ENCODE peak calls at places on chromosomes 13 and 19, in five cellular contexts. E is GM12878, Y is HepG2, O is H1, N is K562. K is an unnamed sample.

GRCh38 chr19:16327911-16328823 is 3.5 kb downstream of the KLF2 start:
- DNase-seq in E (no peak), Y (no peak), O (no peak), N (peak), K (no peak)

GRCh38 chr13:73954808-73955207 is 179.4 kb downstream of the KLF12 start:
- DNase-seq in E (no peak), Y (no peak), O (no peak), N (no peak), K (no peak)

GRCh38 chr13:109154146-109154545 is 524.7 kb downstream of the MYO16 start:
- DNase-seq in E (no peak), Y (peak), O (no peak), N (no peak), K (no peak)

GRCh38 chr13:42807866-42808265 is 26.5 kb downstream of the FAM216B start:
- DNase-seq in E (no peak), Y (peak), O (no peak), N (no peak), K (no peak)

GRCh38 chr13:98523455-98524102 is 53.3 kb downstream of the STK24 start:
- DNase-seq in E (peak), Y (no peak), O (no peak), N (no peak), K (no peak)

GRCh38 chr19:10274589-10274988 is 3.7 kb downstream of the ICAM1 start:
- DNase-seq in E (no peak), Y (no peak), O (no peak), N (no peak), K (no peak)

GRCh38 chr13:27211771-27212364 is 39.5 kb upstream of the RPL21 start:
- DNase-seq in E (no peak), Y (no peak), O (no peak), N (no peak), K (peak)

GRCh38 chr19:8259142-8259921 is 48.8 kb downstream of the CD320 start:
- DNase-seq in E (no peak), Y (no peak), O (no peak), N (no peak), K (no peak)

GRCh38 chr13:44825951-44826350 is 163.3 kb downstream of the NUFIP1 start:
- DNase-seq in E (no peak), Y (no peak), O (no peak), N (no peak), K (no peak)

GRCh38 chr19:38149597-38149996 is 74.4 kb downstream of the DPF1 start:
- DNase-seq in E (no peak), Y (no peak), O (no peak), N (peak), K (no peak)

GRCh38 chr19:41540041-41540695 is 35.8 kb upstream of the CEACAM21 start:
- DNase-seq in E (no peak), Y (no peak), O (no peak), N (no peak), K (no peak)

GRCh38 chr13:84130739-84131138 is 248.5 kb upstream of the SLITRK1 start:
- DNase-seq in E (no peak), Y (no peak), O (no peak), N (no peak), K (no peak)

GRCh38 chr13:39448831-39449230 is 154.2 kb downstream of the LHFPL6 start:
- DNase-seq in E (no peak), Y (no peak), O (no peak), N (no peak), K (no peak)

GRCh38 chr13:107480130-107480529 is 735.2 kb downstream of the LIG4 start:
- DNase-seq in E (no peak), Y (no peak), O (no peak), N (no peak), K (no peak)

GRCh38 chr13:112182831-112183543 is 116.0 kb downstream of the SOX1 start:
- DNase-seq in E (no peak), Y (peak), O (no peak), N (no peak), K (no peak)

GRCh38 chr13:93309886-93310520 is 83.4 kb downstream of the GPC6 start:
- DNase-seq in E (no peak), Y (peak), O (no peak), N (no peak), K (no peak)

GRCh38 chr19:33436360-33437345 is 63.1 kb downstream of the CEBPG start:
- DNase-seq in E (no peak), Y (no peak), O (no peak), N (no peak), K (no peak)

GRCh38 chr19:41515054-41515652 is 60.8 kb upstream of the CEACAM21 start:
- DNase-seq in E (no peak), Y (no peak), O (no peak), N (no peak), K (no peak)

GRCh38 chr13:100559886-100560285 is 28.7 kb downstream of the GGACT start:
- DNase-seq in E (no peak), Y (no peak), O (no peak), N (no peak), K (no peak)

GRCh38 chr13:78657699-78658629 is 991 bp downstream of the OBI1 start:
- DNase-seq in E (no peak), Y (peak), O (no peak), N (no peak), K (no peak)

GRCh38 chr13:109728061-109728460 is 58.3 kb downstream of the IRS2 start:
- DNase-seq in E (no peak), Y (no peak), O (no peak), N (no peak), K (no peak)

DNA sequence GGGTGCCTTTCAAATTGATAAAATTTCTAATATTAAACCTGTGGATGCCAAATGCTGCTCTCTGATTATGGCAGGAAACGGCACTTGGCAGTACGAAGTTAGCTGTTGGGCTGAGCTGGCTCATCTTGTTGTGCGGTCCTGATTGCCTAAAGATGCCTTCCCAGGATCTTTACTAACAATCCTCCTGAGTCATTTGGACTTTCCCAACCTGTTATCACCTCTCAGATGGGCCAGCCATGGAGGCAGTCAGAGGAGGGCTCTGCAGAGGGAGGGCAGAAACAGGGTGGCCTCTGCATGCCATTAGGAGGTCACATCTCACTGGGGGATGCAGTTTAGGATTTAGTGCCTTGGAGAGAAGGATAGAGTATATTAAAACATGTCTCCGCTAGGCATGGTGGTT is 27.3 kb downstream of the ALOX5AP start:
- DNase-seq in E (no peak), Y (no peak), O (no peak), N (no peak), K (no peak)
- TF ChIP-seq SRF in E (no peak), Y (no peak), O (no peak), N (no peak), K (no peak)

DNA sequence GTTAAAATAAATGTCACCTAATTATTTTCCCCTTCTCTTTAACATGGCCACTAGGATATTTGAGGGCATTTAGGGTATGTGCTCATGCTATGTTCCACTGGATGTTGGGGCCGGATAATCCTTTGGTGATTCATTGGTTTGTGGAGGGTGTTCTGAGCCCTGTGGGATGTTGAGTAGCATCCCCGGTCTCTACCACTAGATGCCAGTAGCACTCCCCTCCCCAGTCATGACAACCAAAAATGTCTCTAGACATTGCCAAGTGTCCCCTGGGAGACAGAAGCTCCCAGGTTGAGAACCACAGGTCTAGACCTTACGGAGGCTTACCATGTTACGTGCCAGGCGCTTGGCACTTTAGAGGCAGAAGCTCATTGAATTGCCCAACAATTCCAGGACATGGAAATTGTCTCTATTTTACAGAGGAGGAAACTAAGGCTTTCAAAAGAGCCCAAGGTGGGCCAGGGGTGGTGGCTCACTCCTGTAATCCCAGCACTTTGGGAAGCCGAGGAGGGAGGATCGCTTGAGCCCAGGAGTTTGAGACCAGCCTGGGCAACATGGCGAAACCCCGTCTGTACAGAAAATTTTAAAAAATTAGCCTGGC is 14.1 kb downstream of the SHANK1 start:
- DNase-seq in E (peak), Y (peak), O (no peak), N (peak), K (peak)
- TF ChIP-seq CTCF in E (peak), Y (peak), O (peak), N (peak), K (peak)

GRCh38 chr19:12333162-12334159 is at the start of gene ZNF563:
- DNase-seq in E (peak), Y (peak), O (peak), N (peak), K (no peak)
- TF ChIP-seq EZH2 in E (no peak), Y (no peak), O (no peak), N (no peak), K (no peak)

DNA sequence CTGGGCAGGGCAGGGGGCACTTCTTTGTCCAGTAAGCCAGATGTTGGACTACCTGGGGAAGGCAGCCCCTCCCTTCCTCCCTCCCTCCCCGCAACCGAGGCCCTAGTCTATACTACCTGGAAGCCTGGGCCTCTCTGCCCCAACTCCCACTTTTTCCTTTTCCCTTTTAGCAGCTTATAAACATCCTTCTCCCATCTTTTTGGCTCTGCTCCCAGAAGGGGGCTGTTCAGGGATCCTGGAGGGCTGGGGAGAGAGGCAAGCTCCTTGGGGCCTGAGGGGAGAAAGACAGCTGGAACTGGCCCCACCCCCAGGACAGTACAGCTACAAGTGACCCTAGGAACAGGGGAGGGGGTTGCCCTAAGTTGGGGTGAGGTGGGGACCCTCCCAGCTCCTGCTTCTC is 44.9 kb downstream of the LYL1 start:
- DNase-seq in E (no peak), Y (no peak), O (no peak), N (no peak), K (no peak)
- TF ChIP-seq SRF in E (no peak), Y (no peak), O (no peak), N (no peak), K (no peak)

GRCh38 chr19:53076984-53077383 is 26.2 kb downstream of the ZNF160 start:
- DNase-seq in E (no peak), Y (peak), O (peak), N (peak), K (no peak)
- TF ChIP-seq CTCF in E (no peak), Y (peak), O (peak), N (peak), K (no peak)

GRCh38 chr13:33016414-33017409 is at the start of gene KL:
- DNase-seq in E (no peak), Y (no peak), O (no peak), N (no peak), K (no peak)

GRCh38 chr13:33017410-33017929 is 1.2 kb downstream of the KL start:
- DNase-seq in E (peak), Y (peak), O (no peak), N (peak), K (no peak)

GRCh38 chr13:33015275-33015674 is 948 bp upstream of the KL start:
- DNase-seq in E (no peak), Y (no peak), O (no peak), N (no peak), K (no peak)

GRCh38 chr13:33014291-33014690 is 1.9 kb upstream of the KL start:
- DNase-seq in E (no peak), Y (no peak), O (no peak), N (no peak), K (no peak)

DNA sequence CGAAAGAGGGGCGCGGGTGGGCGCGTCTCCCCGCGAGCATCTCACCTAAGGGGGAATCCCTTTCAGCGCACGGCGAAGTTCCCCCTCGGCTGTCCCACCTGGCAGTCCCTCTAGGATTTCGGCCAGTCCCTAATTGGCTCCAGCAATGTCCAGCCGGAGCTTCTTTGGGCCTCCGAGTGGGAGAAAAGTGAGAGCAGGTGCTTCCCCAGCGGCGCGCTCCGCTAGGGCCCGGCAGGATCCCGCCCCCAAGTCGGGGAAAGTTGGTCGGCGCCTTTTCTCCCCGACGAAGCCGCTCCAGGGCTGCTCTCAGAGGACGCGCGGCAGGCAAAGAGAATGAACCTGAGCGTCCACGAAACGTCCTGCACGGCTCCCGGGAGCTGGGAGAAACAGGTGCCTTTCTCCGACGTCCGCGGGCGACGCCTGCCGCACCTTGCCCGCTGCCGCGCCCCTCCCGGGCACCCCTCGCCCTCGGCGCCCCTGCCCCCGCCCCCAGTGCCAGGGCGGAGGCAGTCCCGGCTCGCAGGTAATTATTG is 366 bp upstream of the KL start:
- DNase-seq in E (no peak), Y (no peak), O (no peak), N (no peak), K (no peak)
- TF ChIP-seq EZH2 in E (no peak), Y (no peak), O (peak), N (no peak), K (no peak)

GRCh38 chr19:46723023-46723461 is 6.1 kb upstream of the PRKD2 start:
- DNase-seq in E (no peak), Y (no peak), O (no peak), N (no peak), K (no peak)
- TF ChIP-seq SRF in E (no peak), Y (no peak), O (no peak), N (no peak), K (no peak)